ENCODE peak calls at places on chromosome 3, in five cellular contexts. H is GM23248; M is LoVo; W is NCI-H1417; B is stimulated activated CD8-positive, alpha-beta memory T cell treated with anti-CD3 and anti-CD28 coated beads, Interleukin-4, amount 100 ng/mL, for 4 hours. C is an unnamed sample.

GRCh38 chr3:187263270-187263669 is 28.3 kb downstream of the MASP1 start:
- DNase-seq in H (peak), M (no peak), W (no peak), B (no peak), C (no peak)

GRCh38 chr3:87317779-87318178 is 41.4 kb upstream of the POU1F1 start:
- DNase-seq in H (no peak), M (peak), W (no peak), B (no peak), C (no peak)

GRCh38 chr3:28485164-28485563 is 136.5 kb upstream of the AZI2 start:
- DNase-seq in H (no peak), M (no peak), W (no peak), B (no peak), C (no peak)

GRCh38 chr3:78589778-78590177 is 1178.0 kb downstream of the ROBO1 start:
- DNase-seq in H (no peak), M (no peak), W (peak), B (no peak), C (no peak)

GRCh38 chr3:51819709-51820406 is 40.8 kb upstream of the IQCF6 start:
- DNase-seq in H (peak), M (no peak), W (no peak), B (no peak), C (no peak)

GRCh38 chr3:55896155-55896554 is 409.0 kb upstream of the WNT5A start:
- DNase-seq in H (no peak), M (no peak), W (peak), B (no peak), C (no peak)

GRCh38 chr3:72577190-72577589 is 271.1 kb downstream of the SHQ1 start:
- DNase-seq in H (no peak), M (no peak), W (no peak), B (no peak), C (no peak)

GRCh38 chr3:42780892-42781700 is 8.0 kb upstream of the CCDC13 start:
- DNase-seq in H (peak), M (peak), W (peak), B (no peak), C (peak)

GRCh38 chr3:140898340-140899180 is 43.1 kb upstream of the SLC25A36 start:
- DNase-seq in H (peak), M (peak), W (peak), B (no peak), C (peak)

GRCh38 chr3:195450731-195451229 is 8.0 kb upstream of the ACAP2 start:
- DNase-seq in H (peak), M (no peak), W (no peak), B (no peak), C (no peak)

GRCh38 chr3:18238721-18239331 is 186.3 kb downstream of the SATB1 start:
- DNase-seq in H (no peak), M (no peak), W (no peak), B (no peak), C (no peak)

GRCh38 chr3:48501196-48501595 is 2.8 kb downstream of the SHISA5 start:
- DNase-seq in H (no peak), M (no peak), W (no peak), B (no peak), C (peak)

GRCh38 chr3:17730318-17730967 is 12.0 kb downstream of the TBC1D5 start:
- DNase-seq in H (no peak), M (peak), W (peak), B (no peak), C (no peak)

GRCh38 chr3:52046186-52046913 is 10.0 kb downstream of the DUSP7 start:
- DNase-seq in H (peak), M (peak), W (peak), B (no peak), C (no peak)

GRCh38 chr3:137514853-137515252 is 249.3 kb upstream of the SOX14 start:
- DNase-seq in H (no peak), M (no peak), W (no peak), B (no peak), C (no peak)

GRCh38 chr3:196793224-196793623 is 53.6 kb downstream of the PAK2 start:
- DNase-seq in H (peak), M (peak), W (no peak), B (no peak), C (no peak)

GRCh38 chr3:62940763-62941632 is 65.8 kb upstream of the CADPS start:
- DNase-seq in H (peak), M (peak), W (no peak), B (no peak), C (no peak)

GRCh38 chr3:150920236-150920635 is 15.0 kb upstream of the MINDY4B start:
- DNase-seq in H (no peak), M (no peak), W (no peak), B (no peak), C (no peak)

GRCh38 chr3:8554725-8555621 is 53.4 kb downstream of the LMCD1 start:
- DNase-seq in H (peak), M (no peak), W (no peak), B (no peak), C (no peak)

C was measured in B cell.